ENCODE peak calls at places on chromosomes 5 and 9, in six cellular contexts. H, T, L, V, J and P are unnamed samples.

GRCh38 chr5:131769337-131769736 is 27.5 kb downstream of the FNIP1 start:
- DNase-seq in J (no peak), V (no peak), L (no peak), T (no peak), H (no peak), P (no peak)

GRCh38 chr9:18821794-18822193 is 211.2 kb downstream of the SAXO1 start:
- DNase-seq in V (no peak), T (no peak), L (no peak), J (no peak), H (no peak), P (no peak)

GRCh38 chr9:106056328-106056727 is 362.0 kb downstream of the TMEM38B start:
- DNase-seq in V (no peak), T (no peak), H (no peak), L (no peak), J (no peak), P (no peak)

GRCh38 chr5:92309336-92309991 is 926.3 kb upstream of the ARRDC3 start:
- DNase-seq in T (no peak), V (no peak), L (no peak), J (no peak), H (no peak), P (no peak)

GRCh38 chr9:119701651-119702050 is 332.4 kb upstream of the BRINP1 start:
- DNase-seq in V (no peak), T (no peak), L (no peak), H (no peak), J (no peak), P (no peak)

GRCh38 chr9:75739884-75740611 is 150.4 kb upstream of the PCSK5 start:
- DNase-seq in H (peak; percentile 10), L (no peak), T (no peak), V (peak; percentile 32), J (no peak), P (no peak)

GRCh38 chr9:106481003-106481614 is 381.9 kb upstream of the ZNF462 start:
- DNase-seq in H (no peak), T (no peak), L (no peak), V (no peak), J (no peak), P (no peak)

GRCh38 chr5:173745123-173745522 is 128.7 kb upstream of the BOD1 start:
- DNase-seq in J (no peak), V (no peak), L (no peak), T (no peak), H (no peak), P (no peak)

GRCh38 chr5:81696418-81697397 is 54.2 kb downstream of the SSBP2 start:
- DNase-seq in L (no peak), V (no peak), T (no peak), J (no peak), H (no peak), P (no peak)

GRCh38 chr5:137564475-137564961 is 65.4 kb upstream of the SPOCK1 start:
- DNase-seq in J (no peak), V (no peak), H (no peak), L (no peak), T (no peak), P (no peak)

GRCh38 chr9:37026936-37027581 is 7.0 kb downstream of the PAX5 start:
- DNase-seq in T (no peak), V (no peak), J (no peak), L (no peak), H (no peak), P (no peak)

DNA sequence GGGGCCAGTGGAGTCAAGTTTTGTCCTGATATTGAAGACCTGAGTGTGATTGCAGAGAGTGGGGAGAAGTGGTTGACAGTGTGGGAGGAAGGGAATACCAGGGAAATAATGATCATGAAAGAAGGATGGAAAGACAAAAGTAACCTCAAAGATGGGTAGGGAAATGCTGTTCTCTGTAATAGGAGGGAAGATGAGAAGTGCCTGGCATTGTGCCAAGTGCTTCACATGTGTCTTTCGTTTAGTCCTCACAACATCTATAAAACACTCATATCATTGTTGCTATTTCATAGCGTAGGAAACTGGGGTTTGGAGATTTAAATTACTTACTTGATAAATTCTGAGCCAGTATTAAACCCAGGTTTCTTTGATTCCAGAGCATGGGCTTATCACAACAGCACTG is 472.3 kb downstream of the LRRC70 start:
- DNase-seq in V (no peak), H (no peak), T (no peak), L (no peak), J (no peak), P (no peak)
- H3K4me3 ChIP-seq in V (no peak overlapping the region), H (no peak overlapping the region), T (no peak overlapping the region), L (no peak overlapping the region), J (no peak overlapping the region), P (no peak overlapping the region)

DNA sequence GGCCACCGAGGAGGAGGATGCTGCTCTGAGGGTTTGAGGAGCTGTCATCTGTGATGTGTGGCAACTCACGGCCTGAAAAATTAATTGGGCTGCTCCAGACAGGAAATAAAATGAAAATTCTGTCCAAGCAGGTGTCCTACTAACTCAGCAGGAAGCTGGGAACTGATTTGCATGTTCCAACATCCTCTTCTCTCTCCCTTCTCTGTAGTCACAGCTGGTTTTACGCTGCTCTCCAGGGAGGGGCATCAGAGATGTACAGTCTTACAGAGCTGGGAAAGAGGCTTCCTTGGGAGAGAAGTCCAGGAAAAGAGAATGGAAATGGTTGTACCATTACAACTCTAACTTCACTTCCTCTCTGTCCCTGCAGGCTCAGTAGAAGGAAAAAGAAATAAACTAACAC is 24.2 kb upstream of the SIL1 start:
- DNase-seq in V (no peak), T (no peak), J (no peak), L (no peak), H (no peak), P (no peak)
- H3K27ac ChIP-seq in V (no peak overlapping the region), T (no peak overlapping the region), J (no peak overlapping the region), L (no peak overlapping the region), H (no peak overlapping the region), P (no peak overlapping the region)

DNA sequence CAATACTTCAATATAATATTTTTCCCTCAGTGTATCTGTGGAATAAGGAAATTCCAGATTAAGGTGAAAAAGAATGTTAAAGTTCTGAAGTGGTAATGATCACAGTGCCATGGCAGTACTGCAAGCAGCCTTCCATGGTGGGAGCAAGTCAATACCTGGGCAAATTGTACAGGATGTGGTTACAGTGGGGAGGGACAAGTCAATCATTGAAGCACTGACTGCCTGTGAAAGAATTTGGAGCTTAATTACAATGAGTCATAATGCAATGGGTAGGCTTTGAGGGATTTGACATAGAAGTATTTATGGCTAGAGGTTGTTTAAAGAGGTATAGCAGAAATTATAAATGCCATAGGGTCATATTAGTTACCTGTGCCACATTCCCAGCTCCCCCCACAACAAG is 786.5 kb upstream of the ACO1 start:
- DNase-seq in H (no peak), J (no peak), V (no peak), L (no peak), T (no peak), P (no peak)
- H3K27me3 ChIP-seq in H (no peaks in the 10 kb centered on the region), J (no peaks in the 10 kb centered on the region), V (no peaks in the 10 kb centered on the region), L (no peaks in the 10 kb centered on the region), T (no peaks in the 10 kb centered on the region), P (no peaks in the 10 kb centered on the region)

DNA sequence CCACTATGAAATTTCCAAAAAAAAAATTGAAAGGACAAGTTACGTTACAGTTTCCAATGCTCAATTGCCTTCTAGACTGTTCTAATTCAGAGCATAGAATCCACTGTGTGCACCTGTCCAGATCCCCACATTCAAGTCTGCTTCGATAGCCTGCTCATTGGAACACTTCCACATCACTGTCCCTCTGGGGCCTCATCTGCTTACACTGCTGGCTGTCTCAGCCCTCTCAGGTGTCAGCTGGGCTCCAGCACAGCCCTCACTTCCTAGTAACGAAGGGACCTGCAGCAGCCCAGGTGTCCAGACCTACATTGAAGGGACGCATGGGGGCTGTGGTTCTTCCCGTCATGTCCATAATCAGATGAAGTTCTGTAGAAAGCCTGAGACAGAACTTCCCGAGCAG is 94.3 kb upstream of the EMB start:
- DNase-seq in H (no peak), T (no peak), L (no peak), V (no peak), J (no peak), P (no peak)
- H3K4me3 ChIP-seq in H (no peak overlapping the region), T (no peak overlapping the region), L (no peak overlapping the region), V (no peak overlapping the region), J (no peak overlapping the region), P (no peak overlapping the region)

DNA sequence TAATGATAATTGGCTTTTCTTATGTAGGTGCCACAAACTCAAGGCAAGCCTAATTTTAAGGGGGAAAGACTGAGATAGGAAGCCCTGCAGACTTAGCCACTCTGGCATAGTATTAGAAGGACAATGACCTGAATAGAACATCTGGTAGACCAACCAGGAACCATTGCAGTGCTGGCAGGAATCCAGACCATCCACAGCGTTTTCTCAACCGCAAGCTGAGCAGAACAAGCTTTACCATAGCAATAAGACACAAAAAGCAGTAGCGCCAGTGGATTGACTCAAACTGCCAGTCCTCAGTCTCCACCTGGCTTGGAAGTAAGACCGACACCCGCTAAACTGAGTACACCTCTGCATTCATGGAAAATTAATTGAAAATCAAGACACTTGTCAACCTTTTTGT is 141.3 kb upstream of the LPAR1 start:
- DNase-seq in T (no peak), H (no peak), V (peak; percentile 44), J (no peak), L (peak; percentile 15), P (no peak)
- H3K27ac ChIP-seq in T (no peak overlapping the region), H (no peak overlapping the region), V (no peak overlapping the region), J (no peak overlapping the region), L (no peak overlapping the region), P (no peak overlapping the region)

GRCh38 chr9:96214639-96215038 is 87.3 kb downstream of the HSD17B3 start:
- DNase-seq in V (no peak), J (no peak), T (no peak), L (no peak), H (no peak), P (no peak)

GRCh38 chr9:96217358-96217755 is 84.6 kb downstream of the HSD17B3 start:
- DNase-seq in V (no peak), H (no peak), J (peak; percentile 53), T (no peak), L (no peak), P (no peak)

GRCh38 chr9:96217756-96218693 is 84.0 kb downstream of the HSD17B3 start:
- DNase-seq in H (peak; percentile 20), J (peak; percentile 88), V (peak; percentile 64), L (peak; percentile 59), T (peak; percentile 57), P (peak; percentile 39)

GRCh38 chr9:96215841-96216240 is 86.1 kb downstream of the HSD17B3 start:
- DNase-seq in H (no peak), J (no peak), T (no peak), V (no peak), L (no peak), P (no peak)

GRCh38 chr9:96216618-96217017 is 85.4 kb downstream of the HSD17B3 start:
- DNase-seq in V (no peak), H (no peak), T (no peak), J (no peak), L (no peak), P (no peak)
- H3K27me3 ChIP-seq in V (peaks cover 6% of the 10 kb centered on the region), H (no peaks in the 10 kb centered on the region), T (peaks cover 6% of the 10 kb centered on the region), J (no peaks in the 10 kb centered on the region), L (peaks cover 51% of the 10 kb centered on the region), P (peaks cover 5% of the 10 kb centered on the region)